ENCODE peak calls at places on chromosomes 11 and 22, in seven cellular contexts. F is HCT116, Z is K562, K is HepG2, O is SK-N-SH, Q is T47D, L is H1. G is an unnamed sample.

GRCh38 chr11:70824590-70825300 is 426.4 kb downstream of the CTTN start:
- DNase-seq in O (peak), Z (no peak), Q (no peak), F (no peak), K (no peak), L (no peak), G (no peak)

GRCh38 chr22:32880906-32881596 is 79.5 kb downstream of the TIMP3 start:
- DNase-seq in Q (no peak), L (no peak), O (peak), K (no peak), Z (peak), F (no peak), G (no peak)

GRCh38 chr11:116791002-116791812 is 472 bp downstream of the APOA5 start:
- DNase-seq in Z (peak), Q (peak), K (peak), L (peak), F (peak), O (peak), G (no peak)

GRCh38 chr11:19218801-19219460 is 17.1 kb upstream of the CSRP3 start:
- DNase-seq in L (no peak), O (peak), Q (no peak), Z (peak), K (no peak), F (no peak), G (no peak)

GRCh38 chr22:35445933-35446332 is 46.0 kb downstream of the MCM5 start:
- DNase-seq in Q (no peak), K (no peak), Z (no peak), F (no peak), L (no peak), O (no peak), G (no peak)

GRCh38 chr22:27212617-27213177 is 555.3 kb downstream of the MIAT start:
- DNase-seq in L (no peak), O (no peak), Q (no peak), K (no peak), F (no peak), Z (no peak), G (no peak)

GRCh38 chr11:123063396-123064267 is 1.7 kb upstream of the HSPA8 start:
- DNase-seq in F (no peak), K (peak), Q (no peak), O (no peak), L (no peak), Z (no peak), G (no peak)

GRCh38 chr11:120554771-120555432 is 43.4 kb downstream of the GRIK4 start:
- DNase-seq in K (no peak), F (no peak), L (no peak), Z (no peak), Q (no peak), O (peak), G (no peak)

GRCh38 chr11:859394-860131 is 16.9 kb downstream of the TSPAN4 start:
- DNase-seq in O (peak), K (no peak), L (no peak), Q (no peak), Z (peak), F (no peak), G (no peak)

GRCh38 chr11:33699515-33700424 is 856 bp downstream of the C11orf91 start:
- DNase-seq in O (no peak), Z (peak), Q (no peak), F (no peak), K (peak), L (no peak), G (no peak)

GRCh38 chr11:114026355-114026754 is 33.2 kb upstream of the ZBTB16 start:
- DNase-seq in F (no peak), K (peak), L (peak), Z (peak), O (no peak), Q (no peak), G (no peak)

GRCh38 chr11:1777737-1778136 is 14.0 kb upstream of the CTSD start:
- DNase-seq in K (no peak), O (no peak), F (no peak), L (no peak), Q (no peak), Z (no peak), G (no peak)

GRCh38 chr11:115221461-115222069 is 282.6 kb downstream of the CADM1 start:
- DNase-seq in F (no peak), L (no peak), O (no peak), Q (no peak), K (no peak), Z (no peak), G (peak)

GRCh38 chr22:35394011-35394312 is 6.0 kb upstream of the MCM5 start:
- DNase-seq in F (no peak), K (no peak), O (no peak), Q (no peak), Z (no peak), L (no peak), G (no peak)

GRCh38 chr22:39149915-39150847 is 2.3 kb downstream of the CBX7 start:
- DNase-seq in Z (no peak), O (no peak), Q (no peak), L (no peak), K (peak), F (no peak), G (no peak)

GRCh38 chr11:78698612-78699011 is 123.9 kb upstream of the NARS2 start:
- DNase-seq in O (no peak), F (no peak), Q (no peak), K (no peak), Z (no peak), L (no peak), G (no peak)

GRCh38 chr11:57087966-57088365 is 93.8 kb upstream of the LRRC55 start:
- DNase-seq in F (no peak), Z (no peak), O (no peak), L (no peak), Q (no peak), K (no peak), G (no peak)

GRCh38 chr11:95556342-95557151 is 233.0 kb downstream of the FAM76B start:
- DNase-seq in Z (no peak), K (no peak), L (no peak), Q (no peak), O (no peak), F (no peak), G (peak)

GRCh38 chr22:37739611-37740049 is 42.8 kb downstream of the TRIOBP start:
- DNase-seq in F (no peak), L (no peak), O (no peak), Q (no peak), Z (no peak), K (no peak), G (no peak)

GRCh38 chr11:79794057-79794456 is 353.2 kb upstream of the TENM4 start:
- DNase-seq in Q (no peak), Z (no peak), L (no peak), F (no peak), O (no peak), K (no peak), G (no peak)

GRCh38 chr11:133038850-133039249 is 493.5 kb downstream of the OPCML start:
- DNase-seq in K (no peak), L (no peak), F (no peak), Z (no peak), Q (no peak), O (no peak), G (no peak)

GRCh38 chr11:106456651-106457050 is 379.2 kb downstream of the AASDHPPT start:
- DNase-seq in L (no peak), K (no peak), Q (no peak), F (no peak), Z (no peak), O (no peak), G (no peak)

GRCh38 chr11:72189448-72190250 is 2.3 kb upstream of the FOLR1 start:
- DNase-seq in Z (no peak), L (no peak), F (no peak), K (no peak), Q (no peak), O (peak), G (no peak)

GRCh38 chr11:70278994-70279393 is 8.5 kb downstream of the PPFIA1 start:
- DNase-seq in Z (no peak), L (no peak), Q (no peak), K (no peak), F (no peak), O (no peak), G (no peak)

GRCh38 chr22:44616882-44617655 is 84.9 kb upstream of the PRR5 start:
- DNase-seq in Z (no peak), K (no peak), Q (no peak), L (no peak), F (no peak), O (peak), G (no peak)

GRCh38 chr11:91470656-91471055 is 754.0 kb upstream of the FAT3 start:
- DNase-seq in Q (no peak), O (no peak), F (no peak), Z (no peak), L (no peak), K (no peak), G (no peak)

DNA sequence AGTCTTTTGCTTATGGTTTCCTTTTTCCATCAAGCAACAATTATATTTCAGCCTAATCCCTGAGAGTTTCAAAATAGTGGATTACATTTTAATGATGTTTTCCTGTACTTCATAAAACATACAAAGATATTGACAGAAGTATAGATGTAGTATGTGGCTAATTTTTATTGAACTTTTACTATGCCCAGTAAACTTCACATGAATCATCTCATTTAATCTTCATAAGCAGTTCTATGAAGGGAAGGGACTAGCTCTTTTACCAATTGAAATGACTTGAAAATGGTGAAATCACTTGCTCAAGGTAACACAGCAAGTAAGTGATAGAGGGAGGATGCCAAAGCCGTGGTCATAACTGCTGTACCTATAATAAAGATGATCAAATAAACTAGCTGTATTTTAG is 27.5 kb downstream of the RTN3 start:
- DNase-seq in Q (no peak), O (no peak), F (no peak), Z (no peak), K (no peak), L (no peak), G (no peak)
- TF ChIP-seq JUND in Q (no peak), O (no peak), F (no peak), Z (no peak), K (no peak), L (no peak), G (no peak)

DNA sequence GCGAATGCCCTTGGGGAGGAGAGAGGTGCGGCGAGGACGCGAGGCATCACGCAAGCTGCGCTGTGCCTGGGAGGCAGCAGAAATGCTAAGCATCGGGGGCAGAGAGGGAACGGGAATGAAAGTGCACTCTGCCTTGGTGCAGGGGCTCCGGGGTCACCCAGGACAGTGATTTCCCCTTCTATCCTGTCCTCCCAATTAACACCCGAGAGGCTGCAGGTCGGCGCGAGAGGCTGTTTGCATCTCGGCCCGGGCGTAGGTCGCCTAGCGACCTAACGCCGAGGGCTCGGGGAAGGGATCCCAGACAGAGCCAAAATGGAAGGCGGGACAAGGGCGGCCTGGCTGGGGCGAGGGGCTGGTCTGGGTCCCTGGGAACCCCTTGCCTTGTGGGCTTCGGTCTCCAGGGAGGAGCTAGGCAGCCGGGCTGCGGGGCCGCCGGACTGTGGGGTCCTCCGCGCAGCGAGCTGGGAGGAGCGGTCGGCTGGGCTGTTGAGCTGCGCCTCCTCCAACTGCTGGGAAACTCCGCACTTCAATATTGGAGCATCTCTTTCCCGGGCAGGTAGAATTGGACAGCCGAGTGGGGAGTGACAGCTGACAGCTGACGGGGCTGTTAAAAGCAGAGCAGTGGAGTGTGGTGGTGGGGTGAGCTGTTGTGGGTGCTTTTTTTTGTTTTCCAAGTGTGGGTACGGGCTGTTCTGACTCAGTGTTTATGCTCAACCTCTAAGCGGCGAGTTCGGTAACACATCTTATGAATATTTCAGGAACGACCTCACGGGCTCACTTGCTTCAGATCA is 694 bp downstream of the ELMOD1 start:
- DNase-seq in O (peak), Q (no peak), K (no peak), Z (no peak), L (no peak), F (no peak), G (no peak)
- TF ChIP-seq JUND in O (no peak), Q (no peak), K (no peak), Z (no peak), L (no peak), F (no peak), G (no peak)

GRCh38 chr22:25488244-25489020 is 76.0 kb upstream of the GRK3 start:
- DNase-seq in Z (no peak), F (peak), K (peak), O (peak), Q (no peak), L (no peak), G (peak)
- TF ChIP-seq JUND in Z (no peak), F (peak), K (no peak), O (no peak), Q (no peak), L (no peak), G (no peak)

GRCh38 chr11:17764446-17765218 is 30.1 kb downstream of the KCNC1 start:
- DNase-seq in K (no peak), Q (no peak), O (peak), F (no peak), Z (no peak), L (no peak), G (no peak)

GRCh38 chr11:17762309-17762974 is 27.9 kb downstream of the KCNC1 start:
- DNase-seq in F (peak), Q (no peak), Z (peak), L (no peak), K (no peak), O (no peak), G (peak)

GRCh38 chr11:17763703-17764102 is 29.1 kb downstream of the KCNC1 start:
- DNase-seq in F (no peak), L (no peak), Q (no peak), O (no peak), K (no peak), Z (no peak), G (no peak)

GRCh38 chr11:17763244-17763643 is 28.7 kb downstream of the KCNC1 start:
- DNase-seq in F (no peak), L (no peak), O (no peak), K (no peak), Q (no peak), Z (no peak), G (no peak)

DNA sequence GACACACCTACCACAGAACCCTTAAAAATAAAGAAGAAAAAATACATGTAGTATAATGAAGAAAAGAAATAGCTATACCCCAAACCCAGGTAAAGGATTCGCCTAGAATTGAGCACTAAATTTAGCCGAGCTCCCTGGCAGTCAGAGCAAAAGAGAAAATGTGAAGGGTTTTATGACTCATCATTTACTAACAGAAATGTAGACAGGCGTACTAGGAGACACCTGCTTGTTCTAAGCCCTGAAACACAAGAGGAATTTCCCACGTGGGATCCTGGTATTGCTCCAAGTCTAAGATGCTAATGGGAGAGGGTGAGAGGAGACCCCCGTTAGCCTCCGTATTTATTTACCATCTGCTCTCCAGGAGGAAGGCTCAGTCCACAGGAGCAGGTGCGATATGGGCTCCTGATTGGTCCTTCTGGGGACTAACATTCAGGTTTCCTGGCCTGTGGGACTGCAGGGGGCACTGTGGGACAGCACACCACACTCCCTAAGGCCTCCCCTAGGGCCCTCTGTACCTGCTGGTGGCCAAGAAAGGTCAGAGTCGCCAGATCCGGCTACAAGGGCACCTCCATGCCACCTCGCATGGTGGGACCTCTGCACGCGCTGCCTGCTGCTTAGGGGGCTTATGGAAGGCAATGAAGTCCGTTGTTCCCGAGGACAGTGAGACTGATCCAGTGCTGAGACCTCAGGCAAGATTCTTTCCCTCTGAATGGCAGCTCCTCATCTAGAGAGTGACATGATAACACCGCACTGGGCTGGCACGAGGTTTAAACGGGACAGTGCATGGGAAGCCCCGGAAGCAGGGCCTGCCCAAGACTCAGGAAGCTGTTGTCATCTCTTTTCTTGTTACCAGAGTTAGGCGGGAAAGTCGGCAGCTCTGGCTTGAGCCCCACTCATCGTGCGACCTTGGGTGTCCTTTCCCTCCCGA is 25.8 kb downstream of the KCNC1 start:
- DNase-seq in L (peak), O (peak), F (peak), K (peak), Q (no peak), Z (peak), G (peak)
- TF ChIP-seq JUND in L (peak), O (no peak), F (no peak), K (no peak), Q (no peak), Z (no peak), G (no peak)

DNA sequence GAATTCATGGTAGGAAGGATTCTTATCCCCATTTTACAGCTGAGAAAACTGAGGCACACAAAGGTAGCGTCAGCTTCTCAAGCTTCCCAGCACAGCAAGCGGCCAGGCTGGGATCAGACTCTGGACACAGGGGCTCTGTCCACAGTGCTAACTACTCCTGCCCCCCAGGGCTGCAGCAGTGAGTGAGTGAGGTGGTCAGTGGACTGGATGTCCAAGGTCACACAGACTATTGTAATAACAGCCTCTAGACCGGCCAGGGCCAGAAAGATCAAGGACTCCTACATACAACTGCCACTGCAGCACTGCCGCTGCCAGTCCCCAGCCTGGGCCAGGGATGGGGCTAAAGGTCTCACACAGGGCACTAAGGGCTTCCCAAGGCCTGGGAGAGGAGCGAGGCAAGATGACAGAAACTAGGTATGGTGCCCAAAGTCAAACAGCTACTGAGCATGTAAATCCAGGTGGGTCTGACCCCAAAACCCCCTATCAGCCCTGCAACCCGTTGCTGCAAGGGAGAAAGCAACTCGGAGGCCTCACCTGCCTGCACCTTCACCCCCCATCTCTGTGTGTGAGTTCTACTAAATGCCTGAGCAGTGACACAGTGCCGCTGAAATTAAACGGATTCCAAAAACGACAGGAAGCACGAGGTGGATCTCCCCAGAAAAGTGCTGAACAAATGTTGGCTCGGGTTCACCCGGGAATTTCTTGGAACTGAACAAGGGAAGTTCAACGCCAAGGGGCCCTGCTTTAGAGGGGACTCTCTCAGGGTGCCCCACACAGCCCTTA is 161.8 kb upstream of the GRK3 start:
- DNase-seq in F (no peak), Z (no peak), L (no peak), O (no peak), K (peak), Q (no peak), G (no peak)
- TF ChIP-seq JUND in F (no peak), Z (no peak), L (no peak), O (no peak), K (no peak), Q (no peak), G (no peak)

GRCh38 chr22:28816994-28817530 is 16.7 kb upstream of the XBP1 start:
- DNase-seq in Q (no peak), L (no peak), Z (no peak), O (no peak), F (no peak), K (no peak), G (no peak)

GRCh38 chr22:28821452-28821851 is 21.1 kb upstream of the XBP1 start:
- DNase-seq in L (no peak), Z (no peak), O (no peak), F (no peak), K (no peak), Q (no peak), G (no peak)

GRCh38 chr22:28820885-28821284 is 20.5 kb upstream of the XBP1 start:
- DNase-seq in L (no peak), Q (no peak), O (no peak), K (no peak), F (no peak), Z (no peak), G (no peak)

GRCh38 chr22:28817919-28818859 is 17.8 kb upstream of the XBP1 start:
- DNase-seq in Q (peak), L (no peak), O (peak), K (peak), F (no peak), Z (no peak), G (no peak)

DNA sequence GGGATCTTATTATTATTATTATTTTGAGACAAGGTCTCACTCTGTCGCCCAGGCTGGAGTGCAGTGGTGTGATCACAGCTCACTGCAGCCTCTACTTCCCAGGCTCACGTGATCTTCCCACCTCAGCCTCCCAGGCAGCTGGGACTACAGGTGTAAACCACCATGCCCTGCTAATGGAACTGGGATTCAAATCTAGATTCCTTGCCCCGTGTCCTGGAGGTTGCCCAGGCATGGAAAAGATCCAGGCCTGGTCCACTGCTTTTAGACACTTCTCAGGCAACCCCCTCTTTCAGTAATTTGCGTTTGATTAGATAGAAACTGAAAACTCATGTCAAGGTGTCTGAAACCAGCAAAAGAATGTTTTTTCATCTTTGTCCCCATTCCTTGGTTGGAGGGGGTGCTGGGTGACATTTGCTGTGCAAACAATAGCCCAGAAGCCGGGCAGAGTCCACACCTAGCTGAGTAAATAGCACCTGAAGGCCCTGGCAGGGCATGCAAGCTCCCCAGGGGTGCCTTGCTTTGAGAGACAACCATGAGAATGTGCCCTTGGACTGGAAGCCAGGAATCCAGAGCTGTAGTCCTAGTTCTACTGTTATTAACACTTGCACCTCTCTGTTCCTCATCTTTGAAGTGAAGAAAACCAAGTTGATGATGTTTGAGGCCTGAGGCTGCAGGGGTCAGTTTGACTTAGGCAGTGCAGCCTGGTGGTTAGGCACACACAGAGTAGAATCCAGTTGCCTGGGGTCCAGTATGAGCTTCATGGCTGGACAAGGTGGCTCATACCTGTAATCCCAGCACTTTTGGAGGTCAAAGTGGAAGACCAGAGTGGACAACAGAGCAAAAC is 19.1 kb upstream of the XBP1 start:
- DNase-seq in Z (no peak), Q (no peak), K (peak), F (no peak), L (no peak), O (no peak), G (no peak)
- TF ChIP-seq JUND in Z (no peak), Q (peak), K (peak), F (no peak), L (no peak), O (no peak), G (no peak)

G was measured in GM12878.